ENCODE peak calls at places on chromosomes 6 and 20, in ten cellular contexts. O is H1, X is lung, E is astrocyte of the cerebellum, T is RWPE1, A is ovary, C is BJ, D is B cell, F is HFFc6, R is heart right ventricle. S is an unnamed sample.

GRCh38 chr6:160461641-160462040 is 113.5 kb downstream of the SLC22A3 start:
- DNase-seq in O (no peak), X (no peak), E (no peak), T (no peak), A (no peak), C (no peak), D (no peak), F (peak; percentile 44), R (no peak), S (no peak)

GRCh38 chr6:119240257-119241123 is 109.1 kb downstream of the MAN1A1 start:
- DNase-seq in O (peak; percentile 9), X (no peak), E (peak; percentile 27), T (no peak), A (no peak), C (no peak), D (no peak), F (no peak), R (no peak), S (no peak)

GRCh38 chr6:112780498-112781096 is 433.5 kb downstream of the RFPL4B start:
- DNase-seq in O (peak; percentile 7), X (peak; percentile 67), E (peak; percentile 80), T (peak; percentile 61), A (peak; percentile 80), C (no peak), D (peak; percentile 29), F (peak; percentile 79), R (peak; percentile 20), S (peak; percentile 57)

GRCh38 chr6:160161647-160161986 is 40.0 kb downstream of the SLC22A1 start:
- DNase-seq in O (no peak), X (no peak), E (no peak), T (no peak), A (no peak), C (no peak), D (no peak), F (no peak), R (no peak), S (no peak)

GRCh38 chr20:33664762-33665144 is 2.0 kb upstream of the ACTL10 start:
- DNase-seq in O (no peak), X (no peak), E (no peak), T (no peak), A (no peak), C (no peak), D (peak; percentile 21), F (no peak), R (no peak), S (no peak)

GRCh38 chr6:24883618-24884017 is 52.1 kb downstream of the RIPOR2 start:
- DNase-seq in O (no peak), X (no peak), E (peak; percentile 9), T (no peak), A (no peak), C (peak; percentile 55), D (no peak), F (peak; percentile 86), R (no peak), S (no peak)

GRCh38 chr6:125154184-125155135 is 887 bp downstream of the TPD52L1 start:
- DNase-seq in O (no peak), X (peak; percentile 45), E (no peak), T (peak; percentile 76), A (peak; percentile 32), C (no peak), D (peak; percentile 21), F (no peak), R (peak; percentile 43), S (peak; percentile 46)

GRCh38 chr6:40755046-40755681 is 168.0 kb upstream of the LRFN2 start:
- DNase-seq in O (no peak), X (no peak), E (no peak), T (peak; percentile 11), A (no peak), C (no peak), D (no peak), F (no peak), R (no peak), S (no peak)

GRCh38 chr6:41488392-41489129 is 57.6 kb upstream of the FOXP4 start:
- DNase-seq in O (no peak), X (no peak), E (peak; percentile 75), T (no peak), A (peak; percentile 69), C (peak; percentile 37), D (no peak), F (peak; percentile 17), R (no peak), S (peak; percentile 61)

GRCh38 chr6:44441091-44441855 is 53.8 kb downstream of the CDC5L start:
- DNase-seq in O (no peak), X (no peak), E (no peak), T (no peak), A (no peak), C (no peak), D (no peak), F (no peak), R (no peak), S (no peak)

GRCh38 chr6:104087765-104088164 is 772.0 kb downstream of the HACE1 start:
- DNase-seq in O (no peak), X (no peak), E (no peak), T (no peak), A (no peak), C (no peak), D (no peak), F (no peak), R (no peak), S (no peak)

GRCh38 chr6:130780137-130780536 is 47.1 kb upstream of the SMLR1 start:
- DNase-seq in O (no peak), X (no peak), E (no peak), T (no peak), A (no peak), C (no peak), D (no peak), F (no peak), R (no peak), S (no peak)

GRCh38 chr6:7189101-7189721 is 81.5 kb downstream of the RREB1 start:
- DNase-seq in O (no peak), X (no peak), E (no peak), T (no peak), A (no peak), C (no peak), D (no peak), F (no peak), R (no peak), S (no peak)

GRCh38 chr6:149065658-149066556 is 251.6 kb upstream of the TAB2 start:
- DNase-seq in O (no peak), X (no peak), E (no peak), T (no peak), A (no peak), C (no peak), D (peak; percentile 58), F (no peak), R (no peak), S (peak; percentile 74)

GRCh38 chr6:7909323-7910276 is 988 bp downstream of the TXNDC5 start:
- DNase-seq in O (no peak), X (peak; percentile 57), E (no peak), T (peak; percentile 76), A (peak; percentile 46), C (no peak), D (peak; percentile 73), F (peak; percentile 4), R (peak; percentile 68), S (peak; percentile 76)

GRCh38 chr6:53984163-53984562 is 127.1 kb upstream of the MLIP start:
- DNase-seq in O (no peak), X (no peak), E (peak; percentile 82), T (peak; percentile 95), A (no peak), C (peak; percentile 68), D (no peak), F (peak; percentile 92), R (no peak), S (no peak)

GRCh38 chr6:56430629-56431600 is 183.5 kb upstream of the COL21A1 start:
- DNase-seq in O (no peak), X (no peak), E (no peak), T (no peak), A (no peak), C (no peak), D (no peak), F (no peak), R (no peak), S (no peak)

GRCh38 chr20:49450281-49450707 is 32.2 kb downstream of the KCNB1 start:
- DNase-seq in O (no peak), X (no peak), E (no peak), T (no peak), A (no peak), C (no peak), D (no peak), F (no peak), R (no peak), S (no peak)

GRCh38 chr6:153862139-153862538 is 176.9 kb upstream of the OPRM1 start:
- DNase-seq in O (no peak), X (no peak), E (no peak), T (no peak), A (no peak), C (no peak), D (no peak), F (no peak), R (no peak), S (no peak)
- TF ChIP-seq CTCF in O (no peak), X (no peak), E (no peak), T (no peak), A (no peak), C (no peak), D (no peak), F (no peak), R (no peak), S (no peak)

DNA sequence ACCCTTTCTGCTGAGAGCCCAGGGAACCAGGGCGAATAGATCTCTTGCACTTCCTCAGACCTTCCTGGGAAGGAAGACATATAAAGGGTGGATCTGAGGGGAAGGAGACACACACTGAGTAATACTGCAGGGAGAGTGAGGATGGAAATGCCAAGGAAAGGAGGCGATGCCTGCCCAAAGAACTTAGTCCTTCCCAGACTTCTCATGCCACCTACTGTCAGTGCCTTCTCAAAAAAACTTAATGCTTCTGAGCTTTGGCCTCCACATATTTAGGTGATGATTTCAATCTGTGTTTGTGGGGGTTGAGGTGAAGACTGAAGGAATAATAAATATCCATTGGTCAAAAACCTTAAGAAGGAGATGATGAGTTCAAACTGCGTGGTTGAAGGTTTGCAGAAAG is 9.7 kb downstream of the BTN3A1 start:
- DNase-seq in O (no peak), X (no peak), E (no peak), T (no peak), A (no peak), C (no peak), D (no peak), F (peak; percentile 43), R (no peak), S (no peak)
- TF ChIP-seq CTCF in O (no peak), X (no peak), E (no peak), T (no peak), A (no peak), C (no peak), D (no peak), F (peak; percentile 28), R (no peak), S (no peak)

GRCh38 chr20:47173596-47174216 is 182.8 kb downstream of the ZMYND8 start:
- DNase-seq in O (no peak), X (no peak), E (no peak), T (no peak), A (no peak), C (no peak), D (no peak), F (no peak), R (no peak), S (no peak)
- TF ChIP-seq CTCF in O (peak; percentile 40), X (no peak), E (no peak), T (no peak), A (no peak), C (peak; percentile 3), D (no peak), F (peak; percentile 24), R (no peak), S (no peak)

DNA sequence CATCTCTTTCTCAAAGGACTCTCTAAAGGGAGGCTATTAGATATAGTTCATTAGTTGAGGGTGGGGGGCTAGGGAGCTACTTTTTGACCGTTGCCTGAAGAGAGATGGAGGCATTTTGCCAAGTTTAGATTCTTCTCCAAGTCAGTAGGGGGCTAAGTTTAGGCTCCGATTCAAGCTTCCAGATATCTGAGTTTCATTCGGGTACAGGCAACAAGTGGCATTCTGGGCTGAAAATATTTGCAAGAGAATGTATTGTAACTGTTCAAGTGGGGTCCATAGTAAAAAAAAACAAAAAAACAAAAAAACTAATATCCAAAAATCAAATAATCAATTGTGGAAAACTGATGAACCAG is 43.4 kb upstream of the PIM1 start:
- DNase-seq in O (no peak), X (no peak), E (no peak), T (no peak), A (no peak), C (no peak), D (no peak), F (no peak), R (no peak), S (no peak)
- TF ChIP-seq CTCF in O (no peak), X (no peak), E (peak; percentile 28), T (no peak), A (no peak), C (no peak), D (no peak), F (no peak), R (no peak), S (no peak)

S was measured in GM13977.